ENCODE peak calls at places on chromosome 5, in six cellular contexts. Y is brain microvascular endothelial cell; W is activated CD4-positive, alpha-beta T cell treated with anti-CD3 and anti-CD28 coated beads, Interleukin-2, amount 50 U/mL, for 48 hours; R is activated gamma-delta T cell treated with anti-CD3 and anti-CD28 coated beads, Interleukin-2, amount 50 U/mL, for 16 hours; J is NCI-H1105; B is dermis blood vessel endothelial cell. Q is an unnamed sample.

GRCh38 chr5:108983456-108984092 is 235.9 kb downstream of the FER start:
- DNase-seq in Y (no peak), W (no peak), R (no peak), J (no peak), B (no peak), Q (no peak)

GRCh38 chr5:140875085-140876065 is at the start of gene PCDHA12:
- DNase-seq in Y (no peak), W (no peak), R (no peak), J (no peak), B (no peak), Q (no peak)

GRCh38 chr5:80480354-80480753 is 7.5 kb upstream of the FAM151B start:
- DNase-seq in Y (no peak), W (no peak), R (no peak), J (no peak), B (no peak), Q (no peak)

GRCh38 chr5:35921930-35922329 is 16.5 kb downstream of the CAPSL start:
- DNase-seq in Y (no peak), W (no peak), R (no peak), J (no peak), B (no peak), Q (no peak)

GRCh38 chr5:963673-964531 is 44.7 kb upstream of the NKD2 start:
- DNase-seq in Y (no peak), W (peak), R (peak), J (no peak), B (no peak), Q (peak)

GRCh38 chr5:53537711-53538110 is 22.7 kb upstream of the NDUFS4 start:
- DNase-seq in Y (no peak), W (no peak), R (no peak), J (no peak), B (no peak), Q (no peak)

GRCh38 chr5:135891804-135892203 is 3.8 kb downstream of the IL9 start:
- DNase-seq in Y (no peak), W (no peak), R (no peak), J (no peak), B (no peak), Q (no peak)

GRCh38 chr5:100575815-100576214 is 40.6 kb downstream of the FAM174A start:
- DNase-seq in Y (no peak), W (no peak), R (no peak), J (no peak), B (peak), Q (no peak)

GRCh38 chr5:174198541-174198940 is 153.0 kb downstream of the NSG2 start:
- DNase-seq in Y (no peak), W (no peak), R (no peak), J (no peak), B (no peak), Q (no peak)

GRCh38 chr5:134227259-134227658 is 1.4 kb upstream of the PPP2CA start:
- DNase-seq in Y (no peak), W (peak), R (no peak), J (peak), B (no peak), Q (no peak)

GRCh38 chr5:82259172-82259800 is 18.9 kb downstream of the RPS23 start:
- DNase-seq in Y (peak), W (no peak), R (no peak), J (no peak), B (peak), Q (no peak)

GRCh38 chr5:133244242-133244641 is 192.4 kb downstream of the HSPA4 start:
- DNase-seq in Y (no peak), W (no peak), R (no peak), J (no peak), B (peak), Q (no peak)

GRCh38 chr5:138149530-138149929 is 10.3 kb upstream of the NME5 start:
- DNase-seq in Y (peak), W (no peak), R (no peak), J (no peak), B (peak), Q (no peak)

GRCh38 chr5:9544502-9545300 is 1.2 kb downstream of the SEMA5A start:
- DNase-seq in Y (peak), W (peak), R (no peak), J (peak), B (peak), Q (no peak)

GRCh38 chr5:35815089-35815936 is 41.4 kb upstream of the IL7R start:
- DNase-seq in Y (peak), W (no peak), R (no peak), J (no peak), B (peak), Q (no peak)

Q was measured in stimulated activated CD8-positive, alpha-beta memory T cell treated with anti-CD3 and anti-CD28 coated beads, Interleukin-4, amount 100 ng/mL, for 24 hours.